ENCODE peak calls at places on chromosome 7, in nine cellular contexts. E is IMR-90; A is DMS153; Q is psoas muscle; S is stimulated activated CD8-positive, alpha-beta memory T cell treated with anti-CD3 and anti-CD28 coated beads, Interleukin-4, amount 100 ng/mL, for 24 hours; V is myocyte; K is endothelial cell of umbilical vein; T is iris pigment epithelial cell; G is HCEC 1CT. P is an unnamed sample.

GRCh38 chr7:4689668-4690067 is 7.6 kb downstream of the FOXK1 start:
- DNase-seq in E (no peak), A (no peak), Q (no peak), S (no peak), V (no peak), K (no peak), T (no peak), G (no peak), P (no peak)

GRCh38 chr7:28055161-28055544 is 125.4 kb downstream of the JAZF1 start:
- DNase-seq in E (peak; percentile 37), A (no peak), Q (no peak), S (no peak), V (peak; percentile 67), K (no peak), T (no peak), G (peak; percentile 47), P (no peak)

GRCh38 chr7:30276203-30276900 is 8.0 kb upstream of the ZNRF2 start:
- DNase-seq in E (peak; percentile 62), A (peak; percentile 14), Q (no peak), S (no peak), V (peak; percentile 74), K (peak; percentile 69), T (peak; percentile 64), G (peak; percentile 52), P (no peak)

GRCh38 chr7:47225387-47226170 is 356.3 kb downstream of the TNS3 start:
- DNase-seq in E (no peak), A (no peak), Q (no peak), S (no peak), V (no peak), K (no peak), T (no peak), G (peak; percentile 61), P (no peak)

GRCh38 chr7:139022286-139022685 is 13.6 kb downstream of the ZC3HAV1L start:
- DNase-seq in E (no peak), A (no peak), Q (no peak), S (no peak), V (no peak), K (no peak), T (no peak), G (no peak), P (no peak)

GRCh38 chr7:107526672-107527071 is 37.0 kb downstream of the COG5 start:
- DNase-seq in E (no peak), A (no peak), Q (no peak), S (no peak), V (no peak), K (no peak), T (no peak), G (no peak), P (no peak)

GRCh38 chr7:154832557-154833138 is 170.3 kb downstream of the PAXIP1 start:
- DNase-seq in E (no peak), A (peak; percentile 47), Q (no peak), S (no peak), V (no peak), K (no peak), T (peak; percentile 5), G (no peak), P (peak; percentile 37)

GRCh38 chr7:105289704-105290103 is 99.0 kb downstream of the SRPK2 start:
- DNase-seq in E (no peak), A (no peak), Q (no peak), S (no peak), V (no peak), K (no peak), T (no peak), G (no peak), P (no peak)

GRCh38 chr7:127119517-127119916 is 133.2 kb downstream of the GRM8 start:
- DNase-seq in E (no peak), A (peak; percentile 59), Q (no peak), S (no peak), V (no peak), K (no peak), T (no peak), G (no peak), P (no peak)

GRCh38 chr7:36638586-36639265 is 85.6 kb downstream of the AOAH start:
- DNase-seq in E (no peak), A (no peak), Q (no peak), S (no peak), V (no peak), K (no peak), T (no peak), G (no peak), P (no peak)

GRCh38 chr7:116984917-116985316 is 31.6 kb downstream of the ST7 start:
- DNase-seq in E (peak; percentile 28), A (no peak), Q (no peak), S (no peak), V (peak; percentile 45), K (peak; percentile 45), T (no peak), G (peak; percentile 56), P (peak; percentile 13)

GRCh38 chr7:111108526-111108925 is 17.6 kb downstream of the LRRN3 start:
- DNase-seq in E (peak; percentile 46), A (peak; percentile 2), Q (no peak), S (no peak), V (no peak), K (no peak), T (peak; percentile 82), G (peak; percentile 73), P (no peak)

GRCh38 chr7:50869108-50869716 is 86.5 kb upstream of the GRB10 start:
- DNase-seq in E (peak; percentile 87), A (no peak), Q (no peak), S (no peak), V (peak; percentile 75), K (peak; percentile 47), T (peak; percentile 73), G (peak; percentile 50), P (no peak)

GRCh38 chr7:30148951-30149459 is 14.2 kb downstream of the MTURN start:
- DNase-seq in E (no peak), A (peak; percentile 95), Q (no peak), S (no peak), V (no peak), K (no peak), T (no peak), G (no peak), P (no peak)

GRCh38 chr7:21028186-21028989 is 241.7 kb upstream of the SP8 start:
- DNase-seq in E (no peak), A (peak; percentile 91), Q (no peak), S (no peak), V (no peak), K (no peak), T (peak; percentile 8), G (no peak), P (no peak)

GRCh38 chr7:57769131-57769530 is 319.2 kb downstream of the ZNF716 start:
- DNase-seq in E (no peak), A (no peak), Q (no peak), S (no peak), V (no peak), K (no peak), T (no peak), G (no peak), P (no peak)

GRCh38 chr7:136496526-136496925 is 371.9 kb upstream of the CHRM2 start:
- DNase-seq in E (no peak), A (no peak), Q (no peak), S (no peak), V (no peak), K (no peak), T (no peak), G (no peak), P (no peak)

GRCh38 chr7:133290041-133290440 is 37.2 kb downstream of the EXOC4 start:
- DNase-seq in E (peak; percentile 50), A (no peak), Q (no peak), S (no peak), V (no peak), K (peak; percentile 24), T (peak; percentile 69), G (peak; percentile 53), P (no peak)

GRCh38 chr7:14902589-14902963 is at the start of gene DGKB:
- DNase-seq in E (peak; percentile 3), A (peak; percentile 51), Q (peak; percentile 52), S (no peak), V (peak; percentile 44), K (peak; percentile 41), T (no peak), G (peak; percentile 22), P (no peak)

GRCh38 chr7:132933076-132933466 is 148.8 kb downstream of the CHCHD3 start:
- DNase-seq in E (peak; percentile 80), A (no peak), Q (no peak), S (no peak), V (peak; percentile 33), K (no peak), T (peak; percentile 94), G (peak; percentile 80), P (no peak)

GRCh38 chr7:35036361-35037171 is 719 bp downstream of the DPY19L1 start:
- DNase-seq in E (peak; percentile 53), A (peak; percentile 52), Q (peak; percentile 76), S (peak; percentile 23), V (peak; percentile 88), K (peak; percentile 77), T (peak; percentile 69), G (peak; percentile 52), P (peak; percentile 28)

GRCh38 chr7:41977165-41977651 is 259.8 kb downstream of the GLI3 start:
- DNase-seq in E (peak; percentile 75), A (no peak), Q (peak; percentile 63), S (no peak), V (peak; percentile 96), K (peak; percentile 65), T (peak; percentile 73), G (peak; percentile 59), P (no peak)

GRCh38 chr7:87216701-87217508 is 2.6 kb downstream of the TMEM243 start:
- DNase-seq in E (no peak), A (no peak), Q (no peak), S (no peak), V (no peak), K (peak; percentile 15), T (no peak), G (no peak), P (no peak)

GRCh38 chr7:1697499-1698125 is 27.5 kb downstream of the ELFN1 start:
- DNase-seq in E (no peak), A (no peak), Q (peak; percentile 19), S (no peak), V (no peak), K (no peak), T (no peak), G (no peak), P (no peak)

GRCh38 chr7:57216340-57216739 is 84.1 kb upstream of the ZNF479 start:
- DNase-seq in E (no peak), A (no peak), Q (no peak), S (no peak), V (no peak), K (no peak), T (no peak), G (no peak), P (no peak)

GRCh38 chr7:43058271-43059066 is 54.0 kb upstream of the HECW1 start:
- DNase-seq in E (no peak), A (no peak), Q (no peak), S (no peak), V (no peak), K (no peak), T (no peak), G (no peak), P (no peak)

GRCh38 chr7:107152011-107152410 is 16.8 kb upstream of the HBP1 start:
- DNase-seq in E (peak; percentile 74), A (no peak), Q (no peak), S (no peak), V (peak; percentile 22), K (no peak), T (peak; percentile 73), G (peak; percentile 87), P (no peak)

GRCh38 chr7:112515989-112516388 is 35.2 kb downstream of the LSMEM1 start:
- DNase-seq in E (no peak), A (no peak), Q (no peak), S (no peak), V (no peak), K (no peak), T (no peak), G (no peak), P (no peak)

GRCh38 chr7:129990403-129991192 is 37.8 kb upstream of the UBE2H start:
- DNase-seq in E (peak; percentile 25), A (no peak), Q (no peak), S (no peak), V (peak; percentile 56), K (no peak), T (no peak), G (no peak), P (no peak)

GRCh38 chr7:54810401-54810800 is 51.4 kb upstream of the SEC61G start:
- DNase-seq in E (peak; percentile 29), A (no peak), Q (no peak), S (no peak), V (no peak), K (peak; percentile 24), T (peak; percentile 20), G (no peak), P (no peak)

GRCh38 chr7:102258749-102259107 is 27.9 kb upstream of the SH2B2 start:
- DNase-seq in E (peak; percentile 15), A (no peak), Q (no peak), S (no peak), V (no peak), K (no peak), T (no peak), G (no peak), P (no peak)